ENCODE peak calls at places on chromosomes 5 and 9, in ten cellular contexts. One of them, this sample, is unnamed. For H3K4me1, the result is how much of the 10 kb centered on the place peaks cover.

GRCh38 chr5:88486466-88486865 is 217.8 kb upstream of the TMEM161B start:
- DNase-seq in heart right ventricle: no peak
- DNase-seq in esophagus squamous epithelium: no peak
- DNase-seq in CD8-positive, alpha-beta memory T cell: no peak
- DNase-seq in right cardiac atrium: no peak
- DNase-seq in H9: no peak
- DNase-seq in transverse colon: no peak
- DNase-seq in effector memory CD4-positive, alpha-beta T cell: no peak
- DNase-seq in ovary: no peak
- DNase-seq in NT2/D1: no peak
- DNase-seq in this sample: no peak

GRCh38 chr5:133612021-133612860 is at the start of gene FSTL4:
- DNase-seq in heart right ventricle: no peak
- DNase-seq in esophagus squamous epithelium: no peak
- DNase-seq in ovary: no peak
- DNase-seq in effector memory CD4-positive, alpha-beta T cell: no peak
- DNase-seq in NT2/D1: no peak
- DNase-seq in right cardiac atrium: no peak
- DNase-seq in H9: peak
- DNase-seq in transverse colon: peak
- DNase-seq in CD8-positive, alpha-beta memory T cell: peak
- DNase-seq in this sample: no peak

GRCh38 chr5:131171276-131171815 is 602 bp downstream of the LYRM7 start:
- DNase-seq in transverse colon: peak
- DNase-seq in NT2/D1: no peak
- DNase-seq in esophagus squamous epithelium: no peak
- DNase-seq in CD8-positive, alpha-beta memory T cell: peak
- DNase-seq in effector memory CD4-positive, alpha-beta T cell: peak
- DNase-seq in heart right ventricle: no peak
- DNase-seq in right cardiac atrium: no peak
- DNase-seq in H9: no peak
- DNase-seq in ovary: no peak
- DNase-seq in this sample: no peak

GRCh38 chr5:78597068-78597857 is 51.3 kb downstream of the LHFPL2 start:
- DNase-seq in effector memory CD4-positive, alpha-beta T cell: no peak
- DNase-seq in ovary: no peak
- DNase-seq in esophagus squamous epithelium: no peak
- DNase-seq in heart right ventricle: no peak
- DNase-seq in right cardiac atrium: peak
- DNase-seq in CD8-positive, alpha-beta memory T cell: no peak
- DNase-seq in H9: no peak
- DNase-seq in NT2/D1: no peak
- DNase-seq in transverse colon: no peak
- DNase-seq in this sample: no peak

GRCh38 chr5:147472669-147473131 is 37.2 kb downstream of the DPYSL3 start:
- DNase-seq in CD8-positive, alpha-beta memory T cell: no peak
- DNase-seq in transverse colon: no peak
- DNase-seq in ovary: no peak
- DNase-seq in effector memory CD4-positive, alpha-beta T cell: no peak
- DNase-seq in H9: no peak
- DNase-seq in heart right ventricle: no peak
- DNase-seq in esophagus squamous epithelium: no peak
- DNase-seq in right cardiac atrium: no peak
- DNase-seq in NT2/D1: no peak
- DNase-seq in this sample: no peak

GRCh38 chr5:76427481-76428140 is 24.5 kb downstream of the IQGAP2 start:
- DNase-seq in effector memory CD4-positive, alpha-beta T cell: no peak
- DNase-seq in H9: peak
- DNase-seq in CD8-positive, alpha-beta memory T cell: no peak
- DNase-seq in NT2/D1: no peak
- DNase-seq in heart right ventricle: no peak
- DNase-seq in right cardiac atrium: no peak
- DNase-seq in ovary: no peak
- DNase-seq in esophagus squamous epithelium: no peak
- DNase-seq in transverse colon: no peak
- DNase-seq in this sample: no peak

GRCh38 chr5:72723584-72723983 is 92.9 kb upstream of the TNPO1 start:
- DNase-seq in transverse colon: no peak
- DNase-seq in esophagus squamous epithelium: no peak
- DNase-seq in effector memory CD4-positive, alpha-beta T cell: no peak
- DNase-seq in CD8-positive, alpha-beta memory T cell: no peak
- DNase-seq in H9: no peak
- DNase-seq in ovary: no peak
- DNase-seq in NT2/D1: no peak
- DNase-seq in heart right ventricle: no peak
- DNase-seq in right cardiac atrium: no peak
- DNase-seq in this sample: no peak

GRCh38 chr5:77842247-77842646 is 66.1 kb upstream of the TBCA start:
- DNase-seq in NT2/D1: no peak
- DNase-seq in CD8-positive, alpha-beta memory T cell: no peak
- DNase-seq in effector memory CD4-positive, alpha-beta T cell: no peak
- DNase-seq in transverse colon: no peak
- DNase-seq in heart right ventricle: no peak
- DNase-seq in right cardiac atrium: no peak
- DNase-seq in H9: no peak
- DNase-seq in esophagus squamous epithelium: no peak
- DNase-seq in ovary: no peak
- DNase-seq in this sample: no peak

GRCh38 chr9:15416880-15417279 is 5.8 kb upstream of the SNAPC3 start:
- DNase-seq in NT2/D1: peak
- DNase-seq in ovary: peak
- DNase-seq in heart right ventricle: no peak
- DNase-seq in H9: peak
- DNase-seq in transverse colon: peak
- DNase-seq in effector memory CD4-positive, alpha-beta T cell: no peak
- DNase-seq in right cardiac atrium: no peak
- DNase-seq in esophagus squamous epithelium: no peak
- DNase-seq in CD8-positive, alpha-beta memory T cell: peak
- DNase-seq in this sample: no peak

GRCh38 chr5:173353070-173353379 is 24.8 kb upstream of the STC2 start:
- DNase-seq in esophagus squamous epithelium: no peak
- DNase-seq in transverse colon: no peak
- DNase-seq in ovary: no peak
- DNase-seq in heart right ventricle: no peak
- DNase-seq in H9: no peak
- DNase-seq in NT2/D1: no peak
- DNase-seq in CD8-positive, alpha-beta memory T cell: no peak
- DNase-seq in effector memory CD4-positive, alpha-beta T cell: no peak
- DNase-seq in right cardiac atrium: no peak
- DNase-seq in this sample: no peak

GRCh38 chr9:14159440-14160222 is 154.3 kb downstream of the NFIB start:
- DNase-seq in ovary: no peak
- DNase-seq in NT2/D1: no peak
- DNase-seq in CD8-positive, alpha-beta memory T cell: no peak
- DNase-seq in heart right ventricle: no peak
- DNase-seq in effector memory CD4-positive, alpha-beta T cell: no peak
- DNase-seq in right cardiac atrium: no peak
- DNase-seq in H9: no peak
- DNase-seq in esophagus squamous epithelium: no peak
- DNase-seq in transverse colon: no peak
- DNase-seq in this sample: no peak

GRCh38 chr5:140296289-140296688 is 6.6 kb downstream of the PFDN1 start:
- DNase-seq in CD8-positive, alpha-beta memory T cell: no peak
- DNase-seq in effector memory CD4-positive, alpha-beta T cell: no peak
- DNase-seq in heart right ventricle: no peak
- DNase-seq in transverse colon: no peak
- DNase-seq in ovary: no peak
- DNase-seq in esophagus squamous epithelium: no peak
- DNase-seq in NT2/D1: no peak
- DNase-seq in H9: no peak
- DNase-seq in right cardiac atrium: no peak
- DNase-seq in this sample: no peak

GRCh38 chr9:22052376-22052945 is 43.4 kb upstream of the CDKN2B start:
- DNase-seq in CD8-positive, alpha-beta memory T cell: no peak
- DNase-seq in NT2/D1: no peak
- DNase-seq in heart right ventricle: no peak
- DNase-seq in effector memory CD4-positive, alpha-beta T cell: no peak
- DNase-seq in H9: no peak
- DNase-seq in transverse colon: no peak
- DNase-seq in esophagus squamous epithelium: no peak
- DNase-seq in ovary: no peak
- DNase-seq in right cardiac atrium: no peak
- DNase-seq in this sample: no peak

GRCh38 chr9:99445920-99446319 is 223.8 kb downstream of the SEC61B start:
- DNase-seq in H9: no peak
- DNase-seq in right cardiac atrium: no peak
- DNase-seq in transverse colon: no peak
- DNase-seq in NT2/D1: no peak
- DNase-seq in esophagus squamous epithelium: no peak
- DNase-seq in ovary: no peak
- DNase-seq in heart right ventricle: no peak
- DNase-seq in CD8-positive, alpha-beta memory T cell: no peak
- DNase-seq in effector memory CD4-positive, alpha-beta T cell: no peak
- DNase-seq in this sample: no peak

GRCh38 chr5:32542216-32543059 is 42.9 kb upstream of the SUB1 start:
- DNase-seq in CD8-positive, alpha-beta memory T cell: no peak
- DNase-seq in NT2/D1: no peak
- DNase-seq in ovary: no peak
- DNase-seq in heart right ventricle: no peak
- DNase-seq in transverse colon: no peak
- DNase-seq in esophagus squamous epithelium: no peak
- DNase-seq in right cardiac atrium: no peak
- DNase-seq in H9: no peak
- DNase-seq in effector memory CD4-positive, alpha-beta T cell: no peak
- DNase-seq in this sample: no peak
- H3K4me1 ChIP-seq in CD8-positive, alpha-beta memory T cell: under half
- H3K4me1 ChIP-seq in NT2/D1: under half
- H3K4me1 ChIP-seq in ovary: under half
- H3K4me1 ChIP-seq in heart right ventricle: under half
- H3K4me1 ChIP-seq in transverse colon: under half
- H3K4me1 ChIP-seq in esophagus squamous epithelium: under half
- H3K4me1 ChIP-seq in right cardiac atrium: under half
- H3K4me1 ChIP-seq in H9: under half
- H3K4me1 ChIP-seq in effector memory CD4-positive, alpha-beta T cell: under half
- H3K4me1 ChIP-seq in this sample: under half

GRCh38 chr5:52791366-52791765 is 3.6 kb downstream of the ITGA1 start:
- DNase-seq in esophagus squamous epithelium: no peak
- DNase-seq in NT2/D1: no peak
- DNase-seq in effector memory CD4-positive, alpha-beta T cell: no peak
- DNase-seq in heart right ventricle: no peak
- DNase-seq in ovary: no peak
- DNase-seq in CD8-positive, alpha-beta memory T cell: no peak
- DNase-seq in H9: no peak
- DNase-seq in transverse colon: no peak
- DNase-seq in right cardiac atrium: no peak
- DNase-seq in this sample: no peak

GRCh38 chr5:52789867-52790266 is 2.2 kb downstream of the ITGA1 start:
- DNase-seq in H9: no peak
- DNase-seq in effector memory CD4-positive, alpha-beta T cell: no peak
- DNase-seq in NT2/D1: no peak
- DNase-seq in esophagus squamous epithelium: no peak
- DNase-seq in heart right ventricle: no peak
- DNase-seq in right cardiac atrium: no peak
- DNase-seq in ovary: no peak
- DNase-seq in transverse colon: no peak
- DNase-seq in CD8-positive, alpha-beta memory T cell: no peak
- DNase-seq in this sample: no peak

GRCh38 chr5:52787600-52788504 is at the start of the genes ITGA1 and PELO:
- DNase-seq in transverse colon: peak
- DNase-seq in heart right ventricle: peak
- DNase-seq in effector memory CD4-positive, alpha-beta T cell: peak
- DNase-seq in esophagus squamous epithelium: no peak
- DNase-seq in right cardiac atrium: peak
- DNase-seq in H9: peak
- DNase-seq in NT2/D1: peak
- DNase-seq in CD8-positive, alpha-beta memory T cell: peak
- DNase-seq in ovary: peak
- DNase-seq in this sample: peak

GRCh38 chr5:52788505-52788821 is 747 bp downstream of the ITGA1 start:
- DNase-seq in ovary: no peak
- DNase-seq in esophagus squamous epithelium: no peak
- DNase-seq in CD8-positive, alpha-beta memory T cell: no peak
- DNase-seq in H9: no peak
- DNase-seq in right cardiac atrium: no peak
- DNase-seq in transverse colon: no peak
- DNase-seq in NT2/D1: no peak
- DNase-seq in effector memory CD4-positive, alpha-beta T cell: no peak
- DNase-seq in heart right ventricle: no peak
- DNase-seq in this sample: no peak

DNA sequence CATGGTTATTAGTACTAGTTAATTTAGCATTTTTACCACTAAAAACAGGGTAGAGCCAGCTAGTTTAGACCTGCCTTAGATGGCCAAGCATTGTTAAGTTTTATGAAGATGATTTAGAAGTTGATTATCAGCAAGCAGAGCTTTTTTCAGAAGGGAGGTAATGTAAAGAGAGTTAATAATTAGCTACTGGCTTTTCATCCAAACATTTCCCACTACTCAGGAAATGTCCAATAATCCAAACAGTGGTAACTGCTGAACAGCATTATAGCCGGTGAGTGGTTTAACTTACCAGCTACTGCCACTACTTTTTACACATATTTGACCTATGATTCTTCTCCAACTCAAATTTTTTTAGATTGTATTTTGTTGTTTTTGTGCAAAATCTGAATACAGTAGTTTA is 1.7 kb downstream of the ITGA1 start:
- DNase-seq in CD8-positive, alpha-beta memory T cell: no peak
- DNase-seq in ovary: no peak
- DNase-seq in effector memory CD4-positive, alpha-beta T cell: no peak
- DNase-seq in right cardiac atrium: no peak
- DNase-seq in NT2/D1: no peak
- DNase-seq in heart right ventricle: no peak
- DNase-seq in transverse colon: no peak
- DNase-seq in H9: no peak
- DNase-seq in esophagus squamous epithelium: no peak
- DNase-seq in this sample: no peak
- H3K4me1 ChIP-seq in CD8-positive, alpha-beta memory T cell: under half
- H3K4me1 ChIP-seq in ovary: under half
- H3K4me1 ChIP-seq in effector memory CD4-positive, alpha-beta T cell: under half
- H3K4me1 ChIP-seq in right cardiac atrium: under half
- H3K4me1 ChIP-seq in NT2/D1: under half
- H3K4me1 ChIP-seq in heart right ventricle: under half
- H3K4me1 ChIP-seq in transverse colon: under half
- H3K4me1 ChIP-seq in H9: under half
- H3K4me1 ChIP-seq in esophagus squamous epithelium: under half
- H3K4me1 ChIP-seq in this sample: under half

GRCh38 chr9:128558431-128559310 is 6.3 kb downstream of the SPTAN1 start:
- DNase-seq in H9: no peak
- DNase-seq in CD8-positive, alpha-beta memory T cell: peak
- DNase-seq in effector memory CD4-positive, alpha-beta T cell: peak
- DNase-seq in ovary: peak
- DNase-seq in esophagus squamous epithelium: no peak
- DNase-seq in transverse colon: peak
- DNase-seq in right cardiac atrium: peak
- DNase-seq in heart right ventricle: peak
- DNase-seq in NT2/D1: no peak
- DNase-seq in this sample: peak
- H3K4me1 ChIP-seq in H9: under half
- H3K4me1 ChIP-seq in CD8-positive, alpha-beta memory T cell: half or more
- H3K4me1 ChIP-seq in effector memory CD4-positive, alpha-beta T cell: half or more
- H3K4me1 ChIP-seq in ovary: under half
- H3K4me1 ChIP-seq in esophagus squamous epithelium: under half
- H3K4me1 ChIP-seq in transverse colon: half or more
- H3K4me1 ChIP-seq in right cardiac atrium: under half
- H3K4me1 ChIP-seq in heart right ventricle: under half
- H3K4me1 ChIP-seq in NT2/D1: under half
- H3K4me1 ChIP-seq in this sample: half or more

DNA sequence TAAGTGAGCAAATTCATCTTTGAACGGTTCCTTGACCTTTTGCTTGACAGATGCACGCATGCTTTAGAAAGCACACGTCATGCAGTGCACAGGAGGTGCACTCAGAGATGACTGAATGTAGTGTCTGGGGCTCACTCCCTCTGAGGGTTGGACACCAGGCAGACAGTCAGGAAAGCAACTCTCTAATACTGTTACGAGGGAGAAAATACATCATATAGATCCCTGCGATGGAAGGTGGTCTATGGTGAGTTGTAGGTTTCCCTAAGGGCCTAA is 16.5 kb upstream of the PHF19 start:
- DNase-seq in transverse colon: no peak
- DNase-seq in NT2/D1: no peak
- DNase-seq in H9: no peak
- DNase-seq in ovary: no peak
- DNase-seq in CD8-positive, alpha-beta memory T cell: no peak
- DNase-seq in effector memory CD4-positive, alpha-beta T cell: no peak
- DNase-seq in right cardiac atrium: no peak
- DNase-seq in heart right ventricle: no peak
- DNase-seq in esophagus squamous epithelium: no peak
- DNase-seq in this sample: no peak
- H3K4me1 ChIP-seq in transverse colon: under half
- H3K4me1 ChIP-seq in NT2/D1: under half
- H3K4me1 ChIP-seq in H9: under half
- H3K4me1 ChIP-seq in ovary: under half
- H3K4me1 ChIP-seq in CD8-positive, alpha-beta memory T cell: half or more
- H3K4me1 ChIP-seq in effector memory CD4-positive, alpha-beta T cell: half or more
- H3K4me1 ChIP-seq in right cardiac atrium: under half
- H3K4me1 ChIP-seq in heart right ventricle: under half
- H3K4me1 ChIP-seq in esophagus squamous epithelium: under half
- H3K4me1 ChIP-seq in this sample: under half

This sample was measured in heart left ventricle.